ENCODE peak calls at places on chromosome 3, in four cellular contexts. I is tibial nerve, R is tibial artery, G is GM23248. N is an unnamed sample.

GRCh38 chr3:52524258-52524751 is 9.4 kb downstream of the NT5DC2 start:
- DNase-seq in I (no peak), R (no peak), G (no peak), N (no peak)

GRCh38 chr3:37218206-37218605 is 43.8 kb upstream of the LRRFIP2 start:
- DNase-seq in I (no peak), G (no peak), R (no peak), N (no peak)

GRCh38 chr3:139216958-139217357 is 126.9 kb upstream of the MRPS22 start:
- DNase-seq in G (no peak), R (no peak), I (no peak), N (no peak)

GRCh38 chr3:28301607-28302158 is 46.8 kb upstream of the ZCWPW2 start:
- DNase-seq in G (no peak), R (no peak), I (no peak), N (no peak)

GRCh38 chr3:133419151-133419550 is 19.3 kb downstream of the BFSP2 start:
- DNase-seq in G (no peak), R (no peak), I (no peak), N (no peak)

GRCh38 chr3:51957520-51958205 is 2.5 kb downstream of the GPR62 start:
- DNase-seq in G (no peak), R (no peak), I (no peak), N (no peak)

GRCh38 chr3:64295594-64295993 is 70.3 kb upstream of the PRICKLE2 start:
- DNase-seq in R (no peak), G (peak; percentile 97), I (peak; percentile 47), N (no peak)

GRCh38 chr3:122271246-122271898 is 53.7 kb upstream of the CSTA start:
- DNase-seq in I (no peak), R (no peak), G (no peak), N (peak; percentile 48)

GRCh38 chr3:159987291-159987711 is 1.3 kb upstream of the IL12A start:
- DNase-seq in I (no peak), R (no peak), G (peak; percentile 86), N (no peak)

GRCh38 chr3:67383379-67383778 is 271.0 kb downstream of the SUCLG2 start:
- DNase-seq in R (no peak), G (no peak), I (no peak), N (no peak)

GRCh38 chr3:5001135-5001534 is 21.9 kb downstream of the BHLHE40 start:
- DNase-seq in R (no peak), I (no peak), G (no peak), N (no peak)

GRCh38 chr3:115092220-115092791 is 54.8 kb downstream of the ZBTB20 start:
- DNase-seq in G (peak; percentile 87), R (peak; percentile 76), I (peak; percentile 60), N (peak; percentile 44)

GRCh38 chr3:59866076-59866475 is 816.3 kb upstream of the CFAP20DC start:
- DNase-seq in R (no peak), I (no peak), G (no peak), N (no peak)

GRCh38 chr3:105352976-105353375 is 13.7 kb upstream of the ALCAM start:
- DNase-seq in G (no peak), I (no peak), R (no peak), N (no peak)

GRCh38 chr3:142235690-142236089 is 10.3 kb upstream of the GK5 start:
- DNase-seq in I (no peak), G (no peak), R (no peak), N (no peak)

GRCh38 chr3:100732435-100732834 is 23.1 kb downstream of the TFG start:
- DNase-seq in G (no peak), I (no peak), R (no peak), N (no peak)

GRCh38 chr3:32374788-32375595 is 16.7 kb upstream of the CMTM7 start:
- DNase-seq in G (peak; percentile 70), I (peak; percentile 98), R (no peak), N (peak; percentile 82)

GRCh38 chr3:58585005-58585786 is 8.0 kb upstream of the FAM107A start:
- DNase-seq in G (peak; percentile 91), I (peak; percentile 82), R (peak; percentile 89), N (peak; percentile 27)

GRCh38 chr3:24683511-24684384 is 189.1 kb upstream of the THRB start:
- DNase-seq in R (no peak), G (peak; percentile 91), I (no peak), N (no peak)

GRCh38 chr3:8532251-8532831 is 30.7 kb downstream of the LMCD1 start:
- DNase-seq in I (peak; percentile 55), R (no peak), G (peak; percentile 92), N (no peak)

GRCh38 chr3:106022913-106023312 is 154.1 kb upstream of the CBLB start:
- DNase-seq in I (no peak), R (no peak), G (no peak), N (no peak)

GRCh38 chr3:9731206-9732079 is at the start of gene BRPF1:
- DNase-seq in G (peak; percentile 100), R (peak; percentile 100), I (peak; percentile 99), N (peak; percentile 91)

GRCh38 chr3:155744091-155744625 is 713 bp downstream of the PLCH1 start:
- DNase-seq in R (no peak), I (no peak), G (peak; percentile 59), N (peak; percentile 13)

GRCh38 chr3:73637042-73637441 is 12.3 kb upstream of the PDZRN3 start:
- DNase-seq in I (no peak), R (no peak), G (peak; percentile 87), N (no peak)

GRCh38 chr3:146747928-146748327 is 142.8 kb upstream of the PLSCR5 start:
- DNase-seq in G (peak; percentile 79), I (no peak), R (no peak), N (no peak)

GRCh38 chr3:13790376-13791219 is 89.3 kb downstream of the WNT7A start:
- DNase-seq in I (no peak), R (no peak), G (no peak), N (no peak)

GRCh38 chr3:105967117-105967516 is 98.3 kb upstream of the CBLB start:
- DNase-seq in I (no peak), R (no peak), G (peak; percentile 21), N (no peak)

GRCh38 chr3:153032891-153033290 is 129.1 kb upstream of the RAP2B start:
- DNase-seq in R (no peak), I (no peak), G (no peak), N (no peak)

GRCh38 chr3:170055209-170055608 is 17.4 kb downstream of the GPR160 start:
- DNase-seq in G (peak; percentile 57), R (no peak), I (no peak), N (no peak)

GRCh38 chr3:141525813-141526212 is 39.0 kb downstream of the RASA2 start:
- DNase-seq in I (no peak), R (no peak), G (no peak), N (no peak)

GRCh38 chr3:108450444-108450843 is 60.0 kb downstream of the MYH15 start:
- DNase-seq in G (no peak), R (no peak), I (no peak), N (no peak)

GRCh38 chr3:52396907-52397591 is 47.9 kb downstream of the SEMA3G start:
- DNase-seq in R (peak; percentile 56), I (no peak), G (no peak), N (no peak)

GRCh38 chr3:38978729-38979128 is 73.0 kb downstream of the SCN11A start:
- DNase-seq in R (no peak), I (no peak), G (no peak), N (no peak)

GRCh38 chr3:106566277-106566676 is 697.5 kb upstream of the CBLB start:
- DNase-seq in I (no peak), G (no peak), R (no peak), N (no peak)

GRCh38 chr3:126926684-126927404 is 56.1 kb upstream of the PLXNA1 start:
- DNase-seq in I (peak; percentile 63), G (peak; percentile 98), R (peak; percentile 82), N (no peak)

GRCh38 chr3:34011171-34012101 is 213.0 kb downstream of the PDCD6IP start:
- DNase-seq in G (peak; percentile 63), I (no peak), R (no peak), N (no peak)

GRCh38 chr3:138898301-138898700 is 48.6 kb downstream of the FOXL2 start:
- DNase-seq in R (no peak), G (peak; percentile 63), I (no peak), N (no peak)

GRCh38 chr3:136279092-136279491 is 29.0 kb downstream of the PCCB start:
- DNase-seq in R (no peak), I (no peak), G (no peak), N (no peak)
- H3K9me3 ChIP-seq in R (peaks cover 6% of the 10 kb centered on the region), I (no peaks in the 10 kb centered on the region), G (peaks cover 4% of the 10 kb centered on the region), N (no peaks in the 10 kb centered on the region)

GRCh38 chr3:82293435-82293834 is 532.0 kb upstream of the GBE1 start:
- DNase-seq in G (no peak), R (no peak), I (no peak), N (no peak)

GRCh38 chr3:82293867-82294266 is 532.4 kb upstream of the GBE1 start:
- DNase-seq in R (no peak), I (no peak), G (no peak), N (no peak)

DNA sequence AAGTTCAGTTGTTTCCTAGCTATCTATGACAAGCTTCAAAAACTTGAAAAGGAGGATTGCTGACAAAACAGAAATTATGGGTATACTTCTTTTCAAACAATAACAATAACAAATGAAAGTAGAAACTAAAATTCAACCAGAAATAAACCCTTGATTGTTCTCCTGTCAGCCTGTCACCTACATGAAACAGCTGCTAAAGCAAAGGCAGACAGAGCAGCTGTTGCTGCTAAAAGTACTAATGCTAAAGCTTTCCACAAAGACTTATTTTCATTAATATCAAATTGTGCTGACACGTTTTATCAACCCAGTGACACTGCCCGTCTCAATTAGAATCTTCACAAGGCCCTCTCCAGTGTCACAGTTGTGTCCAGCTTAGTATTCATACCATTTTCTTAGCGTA is 533.2 kb upstream of the GBE1 start:
- DNase-seq in G (no peak), R (no peak), I (no peak), N (no peak)
- H3K27ac ChIP-seq in G (no peak overlapping the region), R (no peak overlapping the region), I (no peak overlapping the region), N (no peak overlapping the region)

GRCh38 chr3:55471084-55471483 is 16.0 kb downstream of the WNT5A start:
- DNase-seq in G (no peak), R (no peak), I (no peak), N (no peak)

GRCh38 chr3:55476515-55476914 is 10.6 kb downstream of the WNT5A start:
- DNase-seq in G (peak; percentile 81), I (no peak), R (no peak), N (no peak)

GRCh38 chr3:55471522-55472280 is 15.4 kb downstream of the WNT5A start:
- DNase-seq in R (no peak), G (no peak), I (no peak), N (no peak)

GRCh38 chr3:55474213-55474632 is 12.9 kb downstream of the WNT5A start:
- DNase-seq in R (no peak), G (no peak), I (no peak), N (no peak)

GRCh38 chr3:55473788-55474187 is 13.3 kb downstream of the WNT5A start:
- DNase-seq in I (no peak), R (no peak), G (no peak), N (no peak)
- H3K36me3 ChIP-seq in I (no peaks in the 10 kb centered on the region), R (no peaks in the 10 kb centered on the region), G (peaks cover 67% of the 10 kb centered on the region), N (no peaks in the 10 kb centered on the region)

DNA sequence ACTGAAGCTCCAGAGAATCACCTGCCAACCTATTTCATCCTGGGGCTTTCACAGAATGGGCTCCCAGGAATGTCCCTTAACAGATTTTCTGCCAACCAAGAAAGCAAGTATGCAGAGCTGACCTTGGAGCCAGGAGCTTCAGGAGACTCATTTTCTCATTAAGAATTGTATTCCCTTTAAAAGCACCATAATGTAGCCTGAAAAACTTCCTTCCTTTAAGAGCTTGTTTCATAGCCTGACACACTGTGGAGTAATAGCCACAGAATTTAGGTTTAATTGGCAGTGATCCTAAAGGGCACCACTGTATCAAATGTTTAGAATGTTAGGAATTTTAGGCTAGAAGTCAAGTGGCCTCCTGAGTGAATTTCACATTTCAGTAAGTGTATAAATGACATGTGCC is 309.8 kb downstream of the GBE1 start:
- DNase-seq in G (peak; percentile 55), R (no peak), I (no peak), N (no peak)
- H3K9me3 ChIP-seq in G (no peaks in the 10 kb centered on the region), R (no peaks in the 10 kb centered on the region), I (no peaks in the 10 kb centered on the region), N (no peaks in the 10 kb centered on the region)